ENCODE peak calls at places on chromosomes 13 and 19, in seven cellular contexts. G is OCI-LY7, Q is SK-N-SH, S is fibroblast of lung, V is transverse colon, N is neural progenitor cell, F is heart left ventricle. D is an unnamed sample.

GRCh38 chr13:103803349-103803748 is 737.1 kb upstream of the SLC10A2 start:
- DNase-seq in N (no peak), V (no peak), G (no peak), F (no peak), S (no peak), Q (peak), D (no peak)

GRCh38 chr19:48415395-48415794 is 21.9 kb downstream of the GRIN2D start:
- DNase-seq in G (peak), Q (peak), F (peak), N (peak), S (peak), V (peak), D (no peak)

GRCh38 chr19:36257512-36257876 is 42.6 kb downstream of the ZNF146 start:
- DNase-seq in S (no peak), Q (peak), V (no peak), F (peak), G (no peak), N (no peak), D (peak)

GRCh38 chr13:48750588-48751383 is 97.1 kb downstream of the CYSLTR2 start:
- DNase-seq in N (no peak), G (no peak), V (peak), F (peak), Q (no peak), S (peak), D (no peak)

GRCh38 chr13:52809310-52809769 is 39.1 kb downstream of the PCDH8 start:
- DNase-seq in V (peak), N (peak), G (peak), Q (peak), S (peak), F (peak), D (no peak)

GRCh38 chr13:48533986-48534600 is 1.2 kb upstream of the RCBTB2 start:
- DNase-seq in G (no peak), F (no peak), Q (no peak), N (peak), V (no peak), S (no peak), D (no peak)

GRCh38 chr19:1412995-1413889 is 5.9 kb downstream of the DAZAP1 start:
- DNase-seq in S (no peak), V (no peak), F (no peak), N (no peak), Q (no peak), G (no peak), D (no peak)

GRCh38 chr19:35911790-35912189 is 3.7 kb upstream of the TYROBP start:
- DNase-seq in F (no peak), N (no peak), S (peak), V (no peak), G (no peak), Q (no peak), D (no peak)

GRCh38 chr19:23440791-23441190 is 45.5 kb upstream of the ZNF91 start:
- DNase-seq in N (no peak), G (peak), F (no peak), Q (peak), V (no peak), S (no peak), D (no peak)

GRCh38 chr19:46288896-46289588 is 7.8 kb upstream of the HIF3A start:
- DNase-seq in S (peak), Q (no peak), N (no peak), V (no peak), G (no peak), F (peak), D (no peak)

GRCh38 chr19:46016426-46017094 is 6.3 kb downstream of the PGLYRP1 start:
- DNase-seq in S (peak), F (peak), G (peak), Q (peak), N (peak), V (peak), D (peak)

GRCh38 chr13:35722438-35723060 is 246.1 kb upstream of the MAB21L1 start:
- DNase-seq in Q (no peak), G (no peak), V (no peak), N (no peak), F (no peak), S (no peak), D (no peak)

GRCh38 chr19:3426433-3426832 is 53.9 kb downstream of the SMIM24 start:
- DNase-seq in S (no peak), N (no peak), G (no peak), F (no peak), V (no peak), Q (no peak), D (no peak)

GRCh38 chr13:88248393-88248792 is 577.2 kb downstream of the SLITRK5 start:
- DNase-seq in Q (no peak), N (peak), G (no peak), V (no peak), S (no peak), F (no peak), D (no peak)

GRCh38 chr13:63190742-63191141 is 1775.1 kb upstream of the PCDH20 start:
- DNase-seq in N (no peak), Q (no peak), G (no peak), V (no peak), F (no peak), S (peak), D (no peak)

GRCh38 chr13:20550799-20551198 is 16.2 kb upstream of the IFT88 start:
- DNase-seq in F (no peak), G (no peak), S (no peak), Q (no peak), V (no peak), N (no peak), D (no peak)

GRCh38 chr19:49421039-49421877 is 2.0 kb downstream of the PTH2 start:
- DNase-seq in S (peak), G (peak), V (peak), F (peak), N (peak), Q (peak), D (no peak)

GRCh38 chr19:5515737-5516136 is 52.0 kb downstream of the TINCR start:
- DNase-seq in G (peak), F (no peak), S (no peak), V (no peak), N (no peak), Q (no peak), D (no peak)

GRCh38 chr13:97274782-97275252 is 52.7 kb downstream of the MBNL2 start:
- DNase-seq in F (no peak), Q (no peak), G (no peak), N (no peak), S (peak), V (no peak), D (no peak)

GRCh38 chr19:13098291-13099072 is 4.2 kb downstream of the LYL1 start:
- DNase-seq in F (no peak), V (no peak), Q (no peak), S (peak), G (no peak), N (peak), D (no peak)

GRCh38 chr13:35475960-35476943 is at the start of gene MAB21L1:
- DNase-seq in S (peak), Q (peak), N (peak), F (no peak), V (peak), G (no peak), D (no peak)

GRCh38 chr13:78660130-78660857 is 1.3 kb upstream of the OBI1 start:
- DNase-seq in N (no peak), G (peak), V (peak), F (no peak), S (peak), Q (peak), D (no peak)

GRCh38 chr19:52214241-52214640 is 24.4 kb downstream of the PPP2R1A start:
- DNase-seq in N (no peak), V (no peak), S (peak), G (no peak), F (no peak), Q (no peak), D (no peak)

GRCh38 chr13:25371608-25372274 is at the start of gene ATP8A2:
- DNase-seq in Q (peak), F (no peak), V (no peak), S (peak), G (no peak), N (peak), D (no peak)
- H3K27ac ChIP-seq in Q (no peak), F (no peak), V (no peak), S (no peak), G (no peak), N (no peak), D (peak)

DNA sequence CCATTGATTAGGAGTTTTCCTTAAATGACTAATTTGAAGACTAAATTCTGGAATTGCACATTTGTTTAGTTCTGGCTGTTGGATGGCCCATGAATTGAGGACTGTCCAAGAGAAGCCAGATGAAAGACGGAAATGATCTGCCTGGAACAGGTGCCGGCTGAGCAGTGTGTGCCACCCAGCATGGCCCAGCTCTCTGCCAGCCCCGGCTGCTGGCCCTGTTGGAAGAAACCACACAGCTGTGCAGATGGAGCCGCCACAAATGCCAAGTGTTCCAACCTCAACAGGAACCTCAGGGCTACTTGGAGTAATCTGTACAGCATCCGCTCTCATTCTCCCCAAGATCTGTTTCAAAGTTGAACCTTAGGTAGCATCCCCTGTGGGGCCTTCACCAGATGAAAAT is 67.0 kb upstream of the STARD13 start:
- DNase-seq in Q (no peak), N (no peak), F (no peak), V (no peak), G (no peak), S (no peak), D (no peak)
- H3K27ac ChIP-seq in Q (no peak), N (no peak), F (peak), V (peak), G (no peak), S (no peak), D (no peak)

GRCh38 chr19:16198363-16198636 is 589 bp downstream of the AP1M1 start:
- DNase-seq in F (no peak), V (peak), S (no peak), N (no peak), Q (no peak), G (no peak), D (no peak)
- H3K27ac ChIP-seq in F (peak), V (peak), S (peak), N (no peak), Q (peak), G (peak), D (peak)

GRCh38 chr13:42968906-42969305 is 23.1 kb downstream of the EPSTI1 start:
- DNase-seq in F (no peak), V (peak), S (no peak), N (no peak), Q (no peak), G (no peak), D (no peak)

GRCh38 chr13:42969558-42970172 is 22.4 kb downstream of the EPSTI1 start:
- DNase-seq in F (peak), N (peak), G (peak), V (peak), S (peak), Q (peak), D (peak)

GRCh38 chr13:42970824-42971669 is 21.0 kb downstream of the EPSTI1 start:
- DNase-seq in V (peak), F (no peak), N (peak), Q (peak), S (peak), G (peak), D (no peak)

GRCh38 chr13:42973581-42973980 is 18.5 kb downstream of the EPSTI1 start:
- DNase-seq in G (no peak), V (no peak), Q (no peak), S (no peak), F (no peak), N (no peak), D (no peak)

GRCh38 chr13:42971670-42972355 is 20.2 kb downstream of the EPSTI1 start:
- DNase-seq in G (no peak), F (no peak), Q (no peak), N (no peak), S (peak), V (no peak), D (no peak)
- H3K27ac ChIP-seq in G (no peak), F (no peak), Q (no peak), N (no peak), S (no peak), V (no peak), D (no peak)

DNA sequence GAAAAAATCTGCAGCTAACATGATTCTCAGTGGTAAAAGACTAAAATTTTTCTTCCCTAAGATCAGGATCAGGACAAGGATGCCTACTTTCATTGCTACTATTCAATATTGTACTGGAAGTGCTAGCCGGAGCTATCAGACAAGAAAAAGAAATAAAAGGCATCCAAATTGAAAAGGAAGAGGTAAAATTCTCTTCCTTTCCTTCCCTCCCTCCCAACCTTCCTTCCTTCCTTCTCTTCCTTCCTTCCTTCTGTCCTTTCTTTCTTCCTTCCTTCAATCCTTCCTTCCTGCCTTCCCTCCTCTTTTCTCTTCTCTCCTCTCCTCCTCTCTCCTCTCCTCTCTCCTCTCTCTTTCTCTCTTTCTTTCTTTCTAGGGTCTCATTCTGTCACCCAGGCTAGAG is 26.7 kb upstream of the LRP3 start:
- DNase-seq in F (no peak), G (no peak), Q (no peak), N (no peak), V (no peak), S (no peak), D (no peak)
- H3K27ac ChIP-seq in F (no peak), G (no peak), Q (no peak), N (no peak), V (no peak), S (no peak), D (no peak)

GRCh38 chr13:113903361-113903760 is 39.5 kb upstream of the GAS6 start:
- DNase-seq in V (no peak), S (peak), F (no peak), N (no peak), Q (no peak), G (no peak), D (no peak)
- H3K27ac ChIP-seq in V (peak), S (peak), F (no peak), N (no peak), Q (peak), G (no peak), D (no peak)

GRCh38 chr19:7489609-7490044 is 792 bp upstream of the PEX11G start:
- DNase-seq in Q (no peak), G (no peak), V (peak), S (no peak), N (peak), F (no peak), D (no peak)

GRCh38 chr19:7483720-7484201 is 5.1 kb downstream of the PEX11G start:
- DNase-seq in Q (peak), N (no peak), S (no peak), V (no peak), G (no peak), F (no peak), D (no peak)

GRCh38 chr19:7482584-7483439 is 6.0 kb downstream of the PEX11G start:
- DNase-seq in S (no peak), N (peak), G (no peak), F (peak), V (peak), Q (peak), D (no peak)

GRCh38 chr19:7488736-7489353 is at the start of gene PEX11G:
- DNase-seq in Q (peak), N (peak), V (peak), F (peak), G (peak), S (peak), D (peak)

DNA sequence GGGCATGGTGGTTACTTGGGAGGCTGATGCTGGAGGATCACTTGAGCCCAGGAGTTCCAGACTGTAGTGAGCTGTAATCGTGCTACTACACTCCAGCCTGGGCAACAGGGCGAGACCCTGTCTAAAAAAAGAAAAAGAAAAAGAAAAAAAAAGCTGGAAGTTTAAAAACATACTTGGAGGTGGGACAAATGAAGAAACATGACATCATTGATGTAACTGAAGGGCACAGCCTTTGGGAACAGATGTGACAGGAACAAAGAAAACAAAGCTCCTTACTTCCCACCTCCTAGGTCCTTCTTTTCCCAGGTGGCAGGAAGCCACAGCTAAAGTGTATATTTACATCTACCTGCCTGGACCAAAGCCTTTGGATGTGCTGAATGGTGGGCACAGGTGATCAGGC is 1.9 kb downstream of the PEX11G start:
- DNase-seq in S (no peak), Q (no peak), N (no peak), F (no peak), G (no peak), V (no peak), D (no peak)
- H3K27ac ChIP-seq in S (no peak), Q (no peak), N (no peak), F (no peak), G (no peak), V (no peak), D (no peak)